ENCODE peak calls at places on chromosomes 4 and X, in seven cellular contexts. O is kidney, B is psoas muscle, E is IMR-90, Y is A549, H is iPS DF 6.9, M is fibroblast of lung. X is an unnamed sample.

GRCh38 chrX:110420771-110421498 is 62.3 kb downstream of the RTL9 start:
- DNase-seq in O (no peak), B (no peak), E (peak; percentile 34), Y (peak; percentile 13), H (no peak), M (no peak), X (no peak)

GRCh38 chr4:133316874-133317273 is 167.8 kb downstream of the PCDH10 start:
- DNase-seq in O (no peak), B (no peak), E (no peak), Y (no peak), H (no peak), M (peak; percentile 11), X (no peak)

GRCh38 chrX:15384304-15384703 is at the start of gene VEGFD:
- DNase-seq in O (no peak), B (no peak), E (peak; percentile 86), Y (no peak), H (no peak), M (peak; percentile 90), X (no peak)

GRCh38 chrX:66005832-66006449 is 33.9 kb downstream of the VSIG4 start:
- DNase-seq in O (no peak), B (no peak), E (no peak), Y (no peak), H (no peak), M (no peak), X (no peak)

GRCh38 chr4:176376032-176376614 is 56.4 kb downstream of the SPCS3 start:
- DNase-seq in O (no peak), B (no peak), E (peak; percentile 53), Y (peak; percentile 15), H (no peak), M (peak; percentile 63), X (no peak)

GRCh38 chr4:108166441-108167315 is 2.1 kb downstream of the LEF1 start:
- DNase-seq in O (peak; percentile 77), B (no peak), E (no peak), Y (no peak), H (no peak), M (peak; percentile 28), X (no peak)

GRCh38 chr4:132642196-132642817 is 506.8 kb upstream of the PCDH10 start:
- DNase-seq in O (no peak), B (no peak), E (peak; percentile 12), Y (peak; percentile 12), H (peak; percentile 61), M (peak; percentile 60), X (no peak)

GRCh38 chr4:111789901-111790640 is 355.2 kb upstream of the FAM241A start:
- DNase-seq in O (no peak), B (no peak), E (no peak), Y (no peak), H (no peak), M (no peak), X (no peak)

GRCh38 chr4:2931765-2932560 is 31.2 kb downstream of the NOP14 start:
- DNase-seq in O (peak; percentile 90), B (peak; percentile 81), E (no peak), Y (no peak), H (no peak), M (no peak), X (peak; percentile 71)

GRCh38 chr4:77538574-77539157 is 67.0 kb upstream of the CXCL13 start:
- DNase-seq in O (no peak), B (no peak), E (no peak), Y (peak; percentile 4), H (no peak), M (peak; percentile 80), X (no peak)

GRCh38 chr4:52001616-52002015 is 18.5 kb downstream of the LRRC66 start:
- DNase-seq in O (no peak), B (no peak), E (peak; percentile 40), Y (no peak), H (no peak), M (no peak), X (peak; percentile 56)

GRCh38 chrX:46179748-46180147 is 365.5 kb downstream of the ZNF674 start:
- DNase-seq in O (no peak), B (no peak), E (no peak), Y (no peak), H (no peak), M (no peak), X (no peak)

GRCh38 chr4:168408620-168409019 is 71.7 kb downstream of the DDX60L start:
- DNase-seq in O (no peak), B (peak; percentile 62), E (peak; percentile 98), Y (no peak), H (no peak), M (peak; percentile 99), X (peak; percentile 57)

GRCh38 chr4:173415885-173416658 is 17.2 kb upstream of the SCRG1 start:
- DNase-seq in O (peak; percentile 71), B (peak; percentile 67), E (no peak), Y (no peak), H (no peak), M (no peak), X (peak; percentile 79)

GRCh38 chr4:51942108-51942832 is 77.9 kb downstream of the LRRC66 start:
- DNase-seq in O (no peak), B (no peak), E (no peak), Y (no peak), H (no peak), M (no peak), X (no peak)

GRCh38 chr4:71878388-71878787 is 94.5 kb upstream of the GC start:
- DNase-seq in O (no peak), B (no peak), E (no peak), Y (no peak), H (no peak), M (no peak), X (no peak)

GRCh38 chrX:131746491-131746968 is 202.7 kb downstream of the OR13H1 start:
- DNase-seq in O (peak; percentile 89), B (peak; percentile 90), E (peak; percentile 86), Y (peak; percentile 47), H (no peak), M (no peak), X (peak; percentile 43)

GRCh38 chr4:137129471-137130244 is 402.6 kb downstream of the PCDH18 start:
- DNase-seq in O (no peak), B (no peak), E (peak; percentile 67), Y (no peak), H (no peak), M (peak; percentile 80), X (no peak)

GRCh38 chr4:133150643-133151300 is 1.7 kb downstream of the PCDH10 start:
- DNase-seq in O (peak; percentile 61), B (peak; percentile 52), E (no peak), Y (no peak), H (no peak), M (peak; percentile 12), X (peak; percentile 18)

GRCh38 chrX:124573458-124573857 is 227.1 kb downstream of the SH2D1A start:
- DNase-seq in O (no peak), B (no peak), E (no peak), Y (no peak), H (no peak), M (no peak), X (no peak)

GRCh38 chr4:155593793-155594192 is 72.9 kb upstream of the GUCY1A1 start:
- DNase-seq in O (no peak), B (no peak), E (no peak), Y (no peak), H (no peak), M (no peak), X (no peak)

GRCh38 chr4:155592568-155593343 is 73.9 kb upstream of the GUCY1A1 start:
- DNase-seq in O (no peak), B (no peak), E (peak; percentile 84), Y (no peak), H (no peak), M (peak; percentile 98), X (no peak)

GRCh38 chr4:155591784-155592567 is 74.7 kb upstream of the GUCY1A1 start:
- DNase-seq in O (no peak), B (no peak), E (no peak), Y (no peak), H (no peak), M (no peak), X (no peak)

GRCh38 chr4:155590751-155591150 is 75.9 kb upstream of the GUCY1A1 start:
- DNase-seq in O (no peak), B (no peak), E (no peak), Y (no peak), H (no peak), M (peak; percentile 32), X (peak; percentile 83)

GRCh38 chr4:155591201-155591600 is 75.4 kb upstream of the GUCY1A1 start:
- DNase-seq in O (no peak), B (no peak), E (no peak), Y (no peak), H (no peak), M (peak; percentile 35), X (no peak)
- H3K27ac ChIP-seq in O (no peak overlapping the region), B (no peak overlapping the region), E (no peak overlapping the region), Y (no peak overlapping the region), H (no peak overlapping the region), M (no peak overlapping the region), X (no peak overlapping the region)

GRCh38 chrX:152892499-152892898 is 5.4 kb upstream of the ZNF185 start:
- DNase-seq in O (peak; percentile 7), B (no peak), E (no peak), Y (no peak), H (no peak), M (no peak), X (no peak)
- H3K4me1 ChIP-seq in O (no peaks in the 10 kb centered on the region), B (no peaks in the 10 kb centered on the region), E (no peaks in the 10 kb centered on the region), Y (peaks cover 10% of the 10 kb centered on the region), H (peaks cover 13% of the 10 kb centered on the region), M (peaks cover 2% of the 10 kb centered on the region), X (no peaks in the 10 kb centered on the region)

DNA sequence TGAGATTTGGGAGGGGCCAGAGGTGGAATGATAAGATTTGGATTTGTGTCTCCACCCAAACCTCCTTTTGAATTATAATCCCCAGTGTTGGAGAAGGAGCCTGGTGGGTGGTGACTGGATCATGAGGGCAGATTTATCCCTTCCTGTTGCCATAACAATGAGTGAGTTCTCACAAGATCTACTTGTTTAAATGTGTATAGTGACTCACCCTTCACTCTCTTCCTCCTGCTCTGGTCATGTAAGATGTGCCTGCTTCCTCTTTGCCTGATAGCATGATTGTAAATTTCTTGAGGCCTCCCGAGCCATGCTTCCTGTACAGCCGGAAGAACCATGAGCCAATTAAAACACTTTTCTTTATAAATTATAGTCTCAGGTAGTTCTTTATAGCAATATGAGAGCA is 348.6 kb downstream of the AR start:
- DNase-seq in O (no peak), B (no peak), E (no peak), Y (no peak), H (no peak), M (no peak), X (no peak)
- H3K9me3 ChIP-seq in O (no peaks in the 10 kb centered on the region), B (no peaks in the 10 kb centered on the region), E (peaks cover 12% of the 10 kb centered on the region), Y (no peaks in the 10 kb centered on the region), H (no peaks in the 10 kb centered on the region), M (no peaks in the 10 kb centered on the region), X (no peaks in the 10 kb centered on the region)

GRCh38 chr4:6403400-6403685 is 69.1 kb downstream of the PPP2R2C start:
- DNase-seq in O (peak; percentile 38), B (no peak), E (no peak), Y (no peak), H (no peak), M (no peak), X (no peak)
- H3K27ac ChIP-seq in O (no peak overlapping the region), B (no peak overlapping the region), E (no peak overlapping the region), Y (no peak overlapping the region), H (no peak overlapping the region), M (no peak overlapping the region), X (no peak overlapping the region)

GRCh38 chr4:6986067-6986780 is 56.9 kb upstream of the TADA2B start:
- DNase-seq in O (no peak), B (peak; percentile 81), E (peak; percentile 84), Y (no peak), H (no peak), M (peak; percentile 73), X (peak; percentile 79)
- H3K4me1 ChIP-seq in O (peaks cover 28% of the 10 kb centered on the region), B (peaks cover 70% of the 10 kb centered on the region), E (peaks cover 10% of the 10 kb centered on the region), Y (peaks cover 31% of the 10 kb centered on the region), H (no peaks in the 10 kb centered on the region), M (no peaks in the 10 kb centered on the region), X (peaks cover 8% of the 10 kb centered on the region)

GRCh38 chrX:136193771-136194170 is 46.4 kb downstream of the FHL1 start:
- DNase-seq in O (no peak), B (peak; percentile 69), E (no peak), Y (no peak), H (no peak), M (no peak), X (no peak)
- H3K9me3 ChIP-seq in O (no peaks in the 10 kb centered on the region), B (no peaks in the 10 kb centered on the region), E (no peaks in the 10 kb centered on the region), Y (no peaks in the 10 kb centered on the region), H (no peaks in the 10 kb centered on the region), M (no peaks in the 10 kb centered on the region), X (no peaks in the 10 kb centered on the region)